ENCODE peak calls at places on chromosomes 11 and 22, in ten cellular contexts. J, H, B, N, C, F, Y, E, M and G are unnamed samples.

GRCh38 chr11:44852159-44852707 is 98.5 kb downstream of the TP53I11 start:
- DNase-seq in J (no peak), M (no peak), H (no peak), N (no peak), C (peak), F (no peak), B (no peak), E (no peak), Y (no peak), G (no peak)

GRCh38 chr11:45748801-45749200 is 56.1 kb upstream of the SLC35C1 start:
- DNase-seq in H (no peak), N (no peak), J (no peak), C (no peak), M (no peak), Y (peak), B (no peak), E (no peak), F (no peak), G (no peak)

GRCh38 chr11:66289548-66290331 is 797 bp upstream of the YIF1A start:
- DNase-seq in F (peak), B (peak), J (peak), C (peak), E (no peak), Y (peak), N (peak), M (no peak), H (no peak), G (no peak)

GRCh38 chr22:27401321-27401720 is 400.2 kb downstream of the MN1 start:
- DNase-seq in H (no peak), C (no peak), F (no peak), Y (no peak), N (no peak), B (no peak), M (no peak), J (no peak), E (no peak), G (peak)

GRCh38 chr11:2657697-2658284 is 42.0 kb downstream of the KCNQ1OT1 start:
- DNase-seq in E (no peak), H (no peak), M (no peak), B (no peak), Y (no peak), N (peak), C (no peak), F (no peak), J (no peak), G (no peak)

GRCh38 chr22:47355388-47355725 is 592.9 kb downstream of the TBC1D22A start:
- DNase-seq in E (no peak), Y (no peak), M (no peak), N (no peak), B (no peak), F (no peak), C (no peak), J (no peak), H (no peak), G (no peak)

GRCh38 chr11:121630041-121630440 is 177.3 kb upstream of the SORL1-AS1 start:
- DNase-seq in E (no peak), C (peak), F (no peak), B (no peak), H (peak), Y (peak), J (no peak), N (no peak), M (no peak), G (no peak)

GRCh38 chr11:128763224-128763623 is 69.4 kb downstream of the FLI1 start:
- DNase-seq in Y (no peak), M (no peak), N (no peak), J (no peak), E (no peak), H (no peak), C (no peak), B (no peak), F (no peak), G (no peak)

GRCh38 chr22:48798281-48799226 is 1029.1 kb downstream of the BRD1 start:
- DNase-seq in M (no peak), F (no peak), Y (no peak), E (no peak), J (no peak), C (no peak), N (no peak), H (no peak), B (no peak), G (no peak)

GRCh38 chr22:48802576-48802975 is 1025.1 kb downstream of the BRD1 start:
- DNase-seq in E (no peak), F (no peak), H (no peak), M (no peak), C (no peak), J (no peak), B (no peak), Y (no peak), N (no peak), G (no peak)

GRCh38 chr22:48799227-48799970 is 1028.3 kb downstream of the BRD1 start:
- DNase-seq in J (no peak), Y (no peak), E (no peak), N (no peak), C (no peak), F (no peak), H (no peak), B (no peak), M (no peak), G (no peak)

GRCh38 chr22:48800886-48801607 is 1026.6 kb downstream of the BRD1 start:
- DNase-seq in C (no peak), Y (no peak), M (no peak), H (no peak), E (no peak), B (no peak), J (no peak), F (no peak), N (no peak), G (no peak)

DNA sequence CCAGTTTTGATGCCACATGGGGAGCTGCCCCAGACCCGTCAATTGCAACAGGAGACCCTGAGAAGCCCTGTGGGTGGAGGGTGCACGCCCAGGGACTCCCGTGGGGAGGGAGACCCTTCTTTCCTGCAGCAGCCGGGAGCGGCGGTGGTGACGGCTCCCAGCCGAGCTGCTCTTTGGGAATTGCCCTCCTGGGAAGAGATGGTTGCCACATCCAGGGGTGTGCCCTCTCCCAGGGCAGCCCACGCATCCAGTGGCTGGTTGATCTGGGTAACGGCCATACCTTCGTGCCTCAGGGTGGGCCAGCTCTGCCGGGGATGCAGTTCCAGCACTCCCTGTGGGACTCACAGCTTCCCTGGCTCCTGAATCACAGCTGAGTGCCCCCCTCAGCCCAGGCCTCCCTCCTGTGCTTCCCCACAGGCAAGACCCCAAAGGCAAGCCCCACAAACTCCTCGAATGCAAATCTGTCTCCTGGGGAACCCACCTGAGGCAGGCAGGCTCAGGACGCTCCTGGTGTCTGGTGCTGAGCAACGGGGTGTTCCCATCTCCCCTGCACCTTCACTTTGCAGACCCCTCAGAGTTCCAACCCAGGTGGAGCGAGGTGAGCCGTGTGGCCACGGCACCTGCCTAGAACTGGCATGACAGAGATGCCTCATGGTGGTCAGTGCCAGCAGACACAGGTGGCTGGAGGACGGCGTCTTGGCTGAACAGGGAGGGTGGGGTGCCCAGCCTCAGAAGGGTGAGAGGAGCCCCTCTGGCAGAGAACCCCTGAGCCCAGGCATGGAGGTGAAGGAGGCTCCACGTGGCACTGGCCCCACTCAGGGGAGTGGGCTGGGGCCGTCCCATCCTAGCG is 1027.4 kb downstream of the BRD1 start:
- DNase-seq in B (no peak), N (no peak), M (no peak), H (no peak), E (no peak), J (no peak), F (no peak), Y (no peak), C (no peak), G (no peak)
- TF ChIP-seq CTCF in B (no peak), N (no peak), M (no peak), H (no peak), E (no peak), J (no peak), F (no peak), Y (no peak), C (no peak), G (no peak)

GRCh38 chr11:13010737-13011342 is 1.7 kb downstream of the RASSF10 start:
- DNase-seq in B (no peak), Y (no peak), H (no peak), N (no peak), J (peak), C (no peak), E (no peak), M (no peak), F (peak), G (no peak)
- TF ChIP-seq EZH2 in B (no peak), Y (no peak), H (no peak), N (no peak), J (no peak), C (no peak), E (peak), M (no peak), F (peak), G (no peak)

GRCh38 chr22:39216143-39216490 is 28.7 kb downstream of the PDGFB start:
- DNase-seq in N (no peak), E (no peak), C (no peak), B (no peak), H (no peak), F (no peak), Y (no peak), M (no peak), J (no peak), G (no peak)
- TF ChIP-seq CTCF in N (no peak), E (no peak), C (no peak), B (no peak), H (no peak), F (no peak), Y (no peak), M (no peak), J (no peak), G (peak)

DNA sequence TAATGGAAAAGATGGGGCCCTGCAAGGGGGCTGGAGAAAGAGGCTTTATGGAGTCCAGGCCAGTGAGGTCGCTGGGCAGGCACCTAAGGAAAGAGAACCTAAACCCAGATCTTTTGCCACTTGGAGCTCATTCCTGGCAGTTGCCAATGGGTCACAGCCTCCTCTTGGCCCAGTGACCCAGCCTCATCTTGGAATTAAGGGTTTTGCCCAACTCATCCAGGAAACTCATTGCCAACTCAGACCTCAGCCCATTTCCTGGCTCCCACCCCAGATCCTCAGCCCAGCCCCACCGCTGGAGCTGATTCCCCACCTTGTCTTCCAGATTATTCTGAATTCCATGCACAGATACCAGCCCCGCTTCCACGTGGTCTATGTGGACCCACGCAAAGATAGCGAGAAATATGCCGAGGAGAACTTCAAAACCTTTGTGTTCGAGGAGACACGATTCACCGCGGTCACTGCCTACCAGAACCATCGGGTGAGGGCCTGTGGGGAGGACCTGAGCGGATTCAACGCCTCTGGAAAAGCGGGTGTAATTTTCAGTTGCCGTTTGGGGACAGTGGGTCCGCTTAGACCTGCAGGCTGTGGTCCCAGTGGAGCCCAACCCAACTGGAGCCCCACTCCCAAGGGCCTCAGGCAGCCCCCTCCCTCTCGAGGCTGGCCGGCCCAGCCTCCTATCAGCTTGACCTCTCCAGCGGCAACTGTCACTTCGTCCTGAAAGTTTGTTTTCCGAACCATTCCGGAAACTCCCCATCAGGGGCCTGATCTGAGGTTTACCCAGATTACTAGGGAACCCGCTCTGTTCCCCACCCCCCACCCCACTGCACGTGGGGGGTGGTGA is 4.3 kb downstream of the TBX1 start:
- DNase-seq in Y (no peak), E (no peak), M (no peak), F (peak), H (no peak), N (no peak), B (no peak), J (peak), C (no peak), G (no peak)
- TF ChIP-seq EZH2 in Y (no peak), E (peak), M (no peak), F (peak), H (no peak), N (no peak), B (no peak), J (peak), C (no peak), G (no peak)